ENCODE peak calls at places on chromosomes 12 and 14, in four cellular contexts. K, B, L and T are unnamed samples.

GRCh38 chr12:78179346-78179745 is 348.7 kb downstream of the NAV3 start:
- DNase-seq in L (no peak), B (no peak), K (no peak), T (no peak)

GRCh38 chr14:105854600-105855245 is 328.3 kb downstream of the TMEM121 start:
- DNase-seq in K (no peak), L (no peak), B (no peak), T (no peak)

GRCh38 chr14:54127526-54127925 is 170.9 kb upstream of the BMP4 start:
- DNase-seq in B (no peak), L (peak; percentile 48), K (no peak), T (no peak)

GRCh38 chr12:129002447-129002846 is 149.2 kb downstream of the GLT1D1 start:
- DNase-seq in B (no peak), K (no peak), L (no peak), T (no peak)

GRCh38 chr12:124917841-124918621 is 3.6 kb upstream of the UBC start:
- DNase-seq in L (no peak), B (no peak), K (no peak), T (no peak)

GRCh38 chr12:95601626-95602025 is 50.4 kb upstream of the USP44 start:
- DNase-seq in B (no peak), K (no peak), L (peak; percentile 24), T (no peak)

GRCh38 chr14:38409081-38409705 is 153.3 kb upstream of the CLEC14A start:
- DNase-seq in K (no peak), L (no peak), B (no peak), T (no peak)

GRCh38 chr12:95548056-95548538 is 3.2 kb downstream of the USP44 start:
- DNase-seq in K (peak; percentile 68), L (no peak), B (peak; percentile 32), T (peak; percentile 46)

GRCh38 chr12:45669093-45669492 is 60.4 kb upstream of the ARID2 start:
- DNase-seq in K (no peak), B (peak; percentile 46), L (no peak), T (no peak)

GRCh38 chr12:57430117-57430930 is 519 bp downstream of the R3HDM2 start:
- DNase-seq in B (peak; percentile 41), L (peak; percentile 9), K (peak; percentile 76), T (peak; percentile 56)

GRCh38 chr12:124994435-124994975 is 1.1 kb downstream of the BRI3BP start:
- DNase-seq in B (no peak), L (no peak), K (peak; percentile 49), T (no peak)

GRCh38 chr12:89389755-89390661 is 37.7 kb upstream of the DUSP6 start:
- DNase-seq in B (no peak), L (peak; percentile 40), K (no peak), T (no peak)

GRCh38 chr14:22991852-22992251 is 9.5 kb upstream of the AJUBA start:
- DNase-seq in K (no peak), B (no peak), L (no peak), T (no peak)

GRCh38 chr14:69900603-69901002 is 21.4 kb downstream of the SMOC1 start:
- DNase-seq in K (no peak), L (no peak), B (no peak), T (no peak)

GRCh38 chr12:71691504-71692129 is 5.7 kb downstream of the TMEM19 start:
- DNase-seq in B (no peak), L (no peak), K (no peak), T (no peak)

GRCh38 chr14:94517248-94517640 is 8.0 kb upstream of the SERPINA12 start:
- DNase-seq in B (no peak), L (no peak), K (no peak), T (no peak)

GRCh38 chr14:71687115-71687836 is 245.0 kb upstream of the RGS6 start:
- DNase-seq in B (no peak), L (no peak), K (no peak), T (no peak)

GRCh38 chr14:77058785-77059184 is 30.3 kb upstream of the IRF2BPL start:
- DNase-seq in L (no peak), B (no peak), K (no peak), T (no peak)

GRCh38 chr14:33617154-33617553 is 333.7 kb downstream of the EGLN3 start:
- DNase-seq in K (no peak), L (peak; percentile 25), B (no peak), T (no peak)

GRCh38 chr12:105567061-105567460 is 236.6 kb downstream of the C12orf75 start:
- DNase-seq in K (no peak), L (no peak), B (no peak), T (no peak)

GRCh38 chr14:99687284-99688209 is 3.4 kb downstream of the CYP46A1 start:
- DNase-seq in L (no peak), B (no peak), K (peak; percentile 82), T (peak; percentile 39)

GRCh38 chr12:43858991-43859390 is 23.1 kb downstream of the TMEM117 start:
- DNase-seq in K (peak; percentile 53), B (no peak), L (no peak), T (no peak)

GRCh38 chr12:104742551-104742961 is 215.5 kb downstream of the SLC41A2 start:
- DNase-seq in B (no peak), L (no peak), K (no peak), T (no peak)

GRCh38 chr14:67765192-67765834 is 51.1 kb downstream of the ZFYVE26 start:
- DNase-seq in B (no peak), K (no peak), L (no peak), T (no peak)

GRCh38 chr12:121812320-121812871 is 8.6 kb downstream of the SETD1B start:
- DNase-seq in B (peak; percentile 74), K (peak; percentile 89), L (peak; percentile 56), T (peak; percentile 50)

GRCh38 chr12:41983896-41984295 is 160.8 kb downstream of the GXYLT1 start:
- DNase-seq in K (no peak), B (no peak), L (no peak), T (no peak)

GRCh38 chr12:31687101-31687527 is 27.6 kb downstream of the ETFBKMT start:
- DNase-seq in L (no peak), B (peak; percentile 32), K (no peak), T (no peak)

GRCh38 chr12:16833376-16833775 is 227.4 kb upstream of the LMO3 start:
- DNase-seq in K (no peak), L (no peak), B (peak; percentile 20), T (no peak)

GRCh38 chr12:64675795-64676194 is 65.5 kb downstream of the RASSF3 start:
- DNase-seq in B (no peak), L (peak; percentile 28), K (no peak), T (no peak)

GRCh38 chr14:43541356-43541755 is 965.7 kb downstream of the FSCB start:
- DNase-seq in L (no peak), B (no peak), K (no peak), T (no peak)

GRCh38 chr14:59389936-59390335 is 75.2 kb downstream of the GPR135 start:
- DNase-seq in B (no peak), K (no peak), L (no peak), T (no peak)

GRCh38 chr12:46382425-46382973 is 9.9 kb upstream of the SLC38A2 start:
- DNase-seq in B (no peak), K (no peak), L (no peak), T (no peak)

GRCh38 chr12:90499793-90500192 is 455.2 kb downstream of the CCER1 start:
- DNase-seq in B (no peak), L (no peak), K (no peak), T (no peak)

GRCh38 chr12:111757361-111758119 is 9.2 kb upstream of the ALDH2 start:
- DNase-seq in K (no peak), B (peak; percentile 62), L (peak; percentile 33), T (peak; percentile 34)

GRCh38 chr12:4856556-4856955 is 53.1 kb upstream of the KCNA1 start:
- DNase-seq in L (no peak), K (no peak), B (no peak), T (no peak)

GRCh38 chr12:4855121-4855924 is 54.4 kb upstream of the KCNA1 start:
- DNase-seq in B (peak; percentile 72), K (peak; percentile 95), L (peak; percentile 75), T (peak; percentile 79)

GRCh38 chr12:4859478-4860210 is 50.1 kb upstream of the KCNA1 start:
- DNase-seq in L (no peak), B (peak; percentile 37), K (no peak), T (no peak)

GRCh38 chr12:4857472-4858291 is 52.0 kb upstream of the KCNA1 start:
- DNase-seq in K (peak; percentile 92), L (peak; percentile 65), B (peak; percentile 80), T (peak; percentile 87)

DNA sequence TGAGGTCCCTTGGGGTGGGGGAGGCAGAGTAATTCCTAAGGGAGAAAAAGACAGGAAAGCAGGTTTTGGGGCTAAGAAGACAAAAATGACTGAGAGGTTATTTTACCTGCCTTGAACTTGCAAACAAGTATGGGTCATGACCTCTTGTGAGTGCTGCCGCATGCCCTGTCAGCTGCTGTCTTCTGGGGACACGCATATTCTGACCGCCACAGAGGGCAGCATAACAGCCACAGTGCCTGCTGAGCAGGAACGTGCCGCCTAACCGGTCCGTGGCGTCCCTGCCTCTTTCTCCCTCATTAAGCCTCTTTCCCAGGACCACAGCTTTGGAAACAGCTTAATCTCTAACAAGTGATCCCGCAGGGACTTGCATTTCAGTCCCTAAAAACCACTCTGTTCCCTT is 51.3 kb upstream of the KCNA1 start:
- DNase-seq in B (peak; percentile 35), K (peak; percentile 65), L (no peak), T (no peak)
- TF ChIP-seq CTCF in B (peak; percentile 28), K (peak; percentile 54), L (no peak), T (no peak)

GRCh38 chr14:103749860-103750259 is 34.2 kb downstream of the ZFYVE21 start:
- DNase-seq in B (no peak), L (no peak), K (no peak), T (no peak)
- TF ChIP-seq CTCF in B (no peak), L (no peak), K (no peak), T (no peak)

DNA sequence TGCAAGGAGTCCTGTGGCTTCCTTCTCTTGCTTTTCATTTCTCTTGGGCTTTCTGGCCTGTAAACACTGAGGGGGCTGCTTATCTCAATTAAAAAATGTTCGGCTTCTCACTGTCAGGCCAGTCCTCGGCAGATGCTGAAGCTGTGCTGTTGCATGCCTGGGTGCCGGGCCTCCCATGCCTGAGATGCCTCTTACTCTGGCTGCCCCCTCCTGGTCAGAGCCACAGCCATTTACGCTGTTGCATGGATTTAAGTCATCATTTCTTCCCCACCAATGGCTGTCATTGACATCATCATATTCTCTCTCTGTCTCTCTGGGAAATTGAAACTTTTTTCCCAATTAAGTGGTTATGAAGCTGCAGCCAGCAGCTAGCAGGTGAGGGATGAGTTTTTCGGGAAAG is 53.7 kb downstream of the FOXN4 start:
- DNase-seq in B (no peak), K (peak; percentile 70), L (peak; percentile 31), T (peak; percentile 14)
- TF ChIP-seq CTCF in B (peak; percentile 11), K (peak; percentile 72), L (peak; percentile 33), T (no peak)

GRCh38 chr14:91927800-91928199 is 19.7 kb downstream of the FBLN5 start:
- DNase-seq in L (no peak), K (no peak), B (no peak), T (no peak)

GRCh38 chr14:91927216-91927615 is 20.3 kb downstream of the FBLN5 start:
- DNase-seq in L (no peak), B (no peak), K (no peak), T (no peak)

GRCh38 chr14:91926131-91926890 is 21.2 kb downstream of the FBLN5 start:
- DNase-seq in K (no peak), B (no peak), L (no peak), T (no peak)

GRCh38 chr14:91925727-91926121 is 21.8 kb downstream of the FBLN5 start:
- DNase-seq in B (no peak), L (no peak), K (no peak), T (no peak)

GRCh38 chr14:91924871-91925726 is 22.4 kb downstream of the FBLN5 start:
- DNase-seq in L (no peak), K (peak; percentile 11), B (no peak), T (no peak)
- TF ChIP-seq CTCF in L (no peak), K (peak; percentile 43), B (no peak), T (no peak)